ENCODE peak calls at places on chromosomes 7 and 10, in seven cellular contexts. One of them, this sample, is unnamed.
A peak's percentile ranks its signal among the peaks of the same experiment; 100 is the strongest.

GRCh38 chr10:74932648-74933047 is 106.2 kb downstream of the KAT6B start:
- DNase-seq in heart left ventricle: peak; percentile 83
- DNase-seq in adrenal gland: peak; percentile 77
- DNase-seq in esophagus squamous epithelium: no peak
- DNase-seq in RWPE2: no peak
- DNase-seq in kidney: no peak
- DNase-seq in CD4-positive, alpha-beta memory T cell: no peak
- DNase-seq in this sample: peak; percentile 65

GRCh38 chr10:92712016-92712889 is 22.5 kb downstream of the HHEX start:
- DNase-seq in heart left ventricle: no peak
- DNase-seq in adrenal gland: no peak
- DNase-seq in esophagus squamous epithelium: no peak
- DNase-seq in RWPE2: no peak
- DNase-seq in kidney: no peak
- DNase-seq in CD4-positive, alpha-beta memory T cell: no peak
- DNase-seq in this sample: no peak

GRCh38 chr10:23047201-23048050 is 48.0 kb upstream of the MSRB2 start:
- DNase-seq in heart left ventricle: no peak
- DNase-seq in adrenal gland: no peak
- DNase-seq in esophagus squamous epithelium: no peak
- DNase-seq in RWPE2: no peak
- DNase-seq in kidney: no peak
- DNase-seq in CD4-positive, alpha-beta memory T cell: no peak
- DNase-seq in this sample: no peak

GRCh38 chr7:47600199-47601118 is 18.5 kb upstream of the TNS3 start:
- DNase-seq in heart left ventricle: peak; percentile 40
- DNase-seq in adrenal gland: peak; percentile 74
- DNase-seq in esophagus squamous epithelium: no peak
- DNase-seq in RWPE2: no peak
- DNase-seq in kidney: no peak
- DNase-seq in CD4-positive, alpha-beta memory T cell: no peak
- DNase-seq in this sample: no peak

GRCh38 chr7:68911754-68912153 is 686.5 kb upstream of the AUTS2 start:
- DNase-seq in heart left ventricle: no peak
- DNase-seq in adrenal gland: no peak
- DNase-seq in esophagus squamous epithelium: no peak
- DNase-seq in RWPE2: no peak
- DNase-seq in kidney: no peak
- DNase-seq in CD4-positive, alpha-beta memory T cell: no peak
- DNase-seq in this sample: no peak

GRCh38 chr10:63421591-63421990 is 44.2 kb downstream of the JMJD1C start:
- DNase-seq in heart left ventricle: no peak
- DNase-seq in adrenal gland: no peak
- DNase-seq in esophagus squamous epithelium: no peak
- DNase-seq in RWPE2: no peak
- DNase-seq in kidney: no peak
- DNase-seq in CD4-positive, alpha-beta memory T cell: peak; percentile 30
- DNase-seq in this sample: no peak

GRCh38 chr10:109866995-109867635 is 56.2 kb downstream of the XPNPEP1 start:
- DNase-seq in heart left ventricle: no peak
- DNase-seq in adrenal gland: no peak
- DNase-seq in esophagus squamous epithelium: no peak
- DNase-seq in RWPE2: no peak
- DNase-seq in kidney: no peak
- DNase-seq in CD4-positive, alpha-beta memory T cell: no peak
- DNase-seq in this sample: peak; percentile 40

GRCh38 chr10:11539191-11539868 is 72.1 kb downstream of the USP6NL start:
- DNase-seq in heart left ventricle: no peak
- DNase-seq in adrenal gland: no peak
- DNase-seq in esophagus squamous epithelium: no peak
- DNase-seq in RWPE2: no peak
- DNase-seq in kidney: no peak
- DNase-seq in CD4-positive, alpha-beta memory T cell: no peak
- DNase-seq in this sample: no peak

GRCh38 chr10:78150756-78151155 is 117.1 kb downstream of the RPS24 start:
- DNase-seq in heart left ventricle: no peak
- DNase-seq in adrenal gland: no peak
- DNase-seq in esophagus squamous epithelium: no peak
- DNase-seq in RWPE2: no peak
- DNase-seq in kidney: no peak
- DNase-seq in CD4-positive, alpha-beta memory T cell: no peak
- DNase-seq in this sample: no peak

GRCh38 chr10:97888641-97889262 is 39.1 kb downstream of the GOLGA7B start:
- DNase-seq in heart left ventricle: no peak
- DNase-seq in adrenal gland: no peak
- DNase-seq in esophagus squamous epithelium: no peak
- DNase-seq in RWPE2: peak; percentile 94
- DNase-seq in kidney: peak; percentile 94
- DNase-seq in CD4-positive, alpha-beta memory T cell: no peak
- DNase-seq in this sample: no peak

GRCh38 chr10:113523628-113524027 is 29.2 kb upstream of the HABP2 start:
- DNase-seq in heart left ventricle: no peak
- DNase-seq in adrenal gland: no peak
- DNase-seq in esophagus squamous epithelium: no peak
- DNase-seq in RWPE2: no peak
- DNase-seq in kidney: no peak
- DNase-seq in CD4-positive, alpha-beta memory T cell: no peak
- DNase-seq in this sample: no peak

GRCh38 chr10:92891885-92892705 is 43.8 kb downstream of the EXOC6 start:
- DNase-seq in heart left ventricle: no peak
- DNase-seq in adrenal gland: peak; percentile 90
- DNase-seq in esophagus squamous epithelium: no peak
- DNase-seq in RWPE2: peak; percentile 98
- DNase-seq in kidney: peak; percentile 86
- DNase-seq in CD4-positive, alpha-beta memory T cell: no peak
- DNase-seq in this sample: no peak

GRCh38 chr10:109962247-109962646 is 38.9 kb upstream of the XPNPEP1 start:
- DNase-seq in heart left ventricle: no peak
- DNase-seq in adrenal gland: no peak
- DNase-seq in esophagus squamous epithelium: no peak
- DNase-seq in RWPE2: no peak
- DNase-seq in kidney: no peak
- DNase-seq in CD4-positive, alpha-beta memory T cell: no peak
- DNase-seq in this sample: no peak

GRCh38 chr10:49135575-49136313 is 1.9 kb upstream of the FAM170B start:
- DNase-seq in heart left ventricle: no peak
- DNase-seq in adrenal gland: no peak
- DNase-seq in esophagus squamous epithelium: no peak
- DNase-seq in RWPE2: no peak
- DNase-seq in kidney: no peak
- DNase-seq in CD4-positive, alpha-beta memory T cell: no peak
- DNase-seq in this sample: no peak

GRCh38 chr7:45252857-45253256 is 95.3 kb downstream of the RAMP3 start:
- DNase-seq in heart left ventricle: no peak
- DNase-seq in adrenal gland: no peak
- DNase-seq in esophagus squamous epithelium: no peak
- DNase-seq in RWPE2: no peak
- DNase-seq in kidney: no peak
- DNase-seq in CD4-positive, alpha-beta memory T cell: no peak
- DNase-seq in this sample: no peak

GRCh38 chr7:145212050-145212449 is 376.2 kb upstream of the TPK1 start:
- DNase-seq in heart left ventricle: no peak
- DNase-seq in adrenal gland: no peak
- DNase-seq in esophagus squamous epithelium: no peak
- DNase-seq in RWPE2: no peak
- DNase-seq in kidney: no peak
- DNase-seq in CD4-positive, alpha-beta memory T cell: no peak
- DNase-seq in this sample: no peak

GRCh38 chr10:58143944-58144343 is 123.8 kb downstream of the IPMK start:
- DNase-seq in heart left ventricle: no peak
- DNase-seq in adrenal gland: no peak
- DNase-seq in esophagus squamous epithelium: no peak
- DNase-seq in RWPE2: no peak
- DNase-seq in kidney: no peak
- DNase-seq in CD4-positive, alpha-beta memory T cell: no peak
- DNase-seq in this sample: no peak

GRCh38 chr7:57867884-57868701 is 418.1 kb downstream of the ZNF716 start:
- DNase-seq in heart left ventricle: peak; percentile 48
- DNase-seq in adrenal gland: no peak
- DNase-seq in esophagus squamous epithelium: no peak
- DNase-seq in RWPE2: peak; percentile 39
- DNase-seq in kidney: peak; percentile 53
- DNase-seq in CD4-positive, alpha-beta memory T cell: no peak
- DNase-seq in this sample: no peak

DNA sequence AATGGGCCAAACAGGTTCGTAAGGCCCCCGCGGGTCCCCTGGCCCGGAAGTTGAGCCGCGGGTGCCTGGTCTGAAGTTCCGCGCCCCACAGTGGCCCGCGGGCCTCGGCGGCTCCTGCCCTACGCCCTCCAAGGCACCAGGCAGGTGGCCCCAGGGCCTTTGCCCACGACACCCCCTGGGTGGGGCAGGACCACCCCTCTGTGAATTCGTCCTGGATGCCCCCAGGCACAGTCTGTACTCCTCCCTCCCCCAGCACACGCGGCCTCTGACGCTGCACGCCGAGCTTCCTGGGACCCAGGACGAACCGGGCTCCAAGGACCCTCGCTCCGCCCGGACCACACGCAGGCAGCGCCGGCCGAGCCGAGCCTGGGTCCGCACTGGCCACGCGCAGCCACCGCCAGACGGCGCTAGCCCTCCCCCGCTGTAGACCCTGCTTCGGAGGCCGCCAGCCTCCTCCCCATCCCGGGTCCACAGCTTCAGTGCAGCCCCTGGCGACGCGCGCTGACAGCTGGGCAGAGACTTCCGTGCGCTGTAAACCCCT is 810 bp upstream of the TCERG1L start:
- DNase-seq in heart left ventricle: no peak
- DNase-seq in adrenal gland: no peak
- DNase-seq in esophagus squamous epithelium: no peak
- DNase-seq in RWPE2: no peak
- DNase-seq in kidney: peak; percentile 74
- DNase-seq in CD4-positive, alpha-beta memory T cell: no peak
- DNase-seq in this sample: no peak
- H3K27ac ChIP-seq in heart left ventricle: no peak overlapping the region
- H3K27ac ChIP-seq in adrenal gland: no peak overlapping the region
- H3K27ac ChIP-seq in esophagus squamous epithelium: peak overlapping the region; percentile 54
- H3K27ac ChIP-seq in RWPE2: no peak overlapping the region
- H3K27ac ChIP-seq in kidney: no peak overlapping the region
- H3K27ac ChIP-seq in CD4-positive, alpha-beta memory T cell: no peak overlapping the region
- H3K27ac ChIP-seq in this sample: no peak overlapping the region

DNA sequence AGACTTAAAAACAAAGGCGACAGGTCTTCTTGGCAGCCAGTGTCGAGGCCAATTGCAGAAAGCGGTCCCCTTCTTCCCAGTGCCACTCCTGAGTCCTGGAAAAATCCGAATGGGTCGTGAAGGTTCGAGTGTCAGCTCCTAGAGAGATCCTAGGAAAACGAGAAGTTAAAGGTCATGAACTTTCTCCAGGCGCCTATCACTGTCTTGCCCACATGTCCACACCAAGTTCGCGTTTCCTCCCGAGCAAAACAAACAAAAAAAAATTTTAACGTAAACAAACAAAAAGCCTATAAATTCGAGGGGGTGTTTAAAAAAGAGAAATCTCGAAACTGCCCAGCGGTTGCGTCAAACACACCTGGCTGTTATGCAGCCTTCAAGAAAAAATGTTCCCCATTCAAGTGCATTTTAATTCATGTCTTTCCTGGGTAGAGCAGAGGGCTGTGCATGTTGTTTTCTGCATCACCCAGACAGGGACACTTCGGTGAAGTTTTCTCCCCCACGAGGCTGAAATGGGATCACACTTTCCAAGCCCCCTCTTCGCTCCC is 1.5 kb downstream of the ARHGAP21 start:
- DNase-seq in heart left ventricle: no peak
- DNase-seq in adrenal gland: no peak
- DNase-seq in esophagus squamous epithelium: no peak
- DNase-seq in RWPE2: no peak
- DNase-seq in kidney: no peak
- DNase-seq in CD4-positive, alpha-beta memory T cell: no peak
- DNase-seq in this sample: no peak
- H3K4me1 ChIP-seq in heart left ventricle: peaks cover 41% of the 10 kb centered on the region
- H3K4me1 ChIP-seq in adrenal gland: peaks cover 26% of the 10 kb centered on the region
- H3K4me1 ChIP-seq in esophagus squamous epithelium: no peaks in the 10 kb centered on the region
- H3K4me1 ChIP-seq in RWPE2: peaks cover 27% of the 10 kb centered on the region
- H3K4me1 ChIP-seq in kidney: peaks cover 20% of the 10 kb centered on the region
- H3K4me1 ChIP-seq in CD4-positive, alpha-beta memory T cell: peaks cover 24% of the 10 kb centered on the region
- H3K4me1 ChIP-seq in this sample: peaks cover 39% of the 10 kb centered on the region

GRCh38 chr10:71290806-71291205 is 28.3 kb upstream of the SLC29A3 start:
- DNase-seq in heart left ventricle: peak; percentile 46
- DNase-seq in adrenal gland: no peak
- DNase-seq in esophagus squamous epithelium: no peak
- DNase-seq in RWPE2: no peak
- DNase-seq in kidney: no peak
- DNase-seq in CD4-positive, alpha-beta memory T cell: no peak
- DNase-seq in this sample: no peak
- H3K36me3 ChIP-seq in heart left ventricle: peaks cover 22% of the 10 kb centered on the region
- H3K36me3 ChIP-seq in adrenal gland: peaks cover 45% of the 10 kb centered on the region
- H3K36me3 ChIP-seq in esophagus squamous epithelium: no peaks in the 10 kb centered on the region
- H3K36me3 ChIP-seq in RWPE2: no peaks in the 10 kb centered on the region
- H3K36me3 ChIP-seq in kidney: peaks cover 4% of the 10 kb centered on the region
- H3K36me3 ChIP-seq in CD4-positive, alpha-beta memory T cell: no peaks in the 10 kb centered on the region
- H3K36me3 ChIP-seq in this sample: peaks cover 51% of the 10 kb centered on the region

GRCh38 chr10:3755440-3756359 is 29.3 kb downstream of the KLF6 start:
- DNase-seq in heart left ventricle: no peak
- DNase-seq in adrenal gland: peak; percentile 72
- DNase-seq in esophagus squamous epithelium: no peak
- DNase-seq in RWPE2: no peak
- DNase-seq in kidney: no peak
- DNase-seq in CD4-positive, alpha-beta memory T cell: no peak
- DNase-seq in this sample: peak; percentile 79

GRCh38 chr10:3756360-3756740 is 28.7 kb downstream of the KLF6 start:
- DNase-seq in heart left ventricle: no peak
- DNase-seq in adrenal gland: no peak
- DNase-seq in esophagus squamous epithelium: no peak
- DNase-seq in RWPE2: no peak
- DNase-seq in kidney: no peak
- DNase-seq in CD4-positive, alpha-beta memory T cell: no peak
- DNase-seq in this sample: no peak

GRCh38 chr10:3757250-3757637 is 27.8 kb downstream of the KLF6 start:
- DNase-seq in heart left ventricle: no peak
- DNase-seq in adrenal gland: no peak
- DNase-seq in esophagus squamous epithelium: no peak
- DNase-seq in RWPE2: no peak
- DNase-seq in kidney: no peak
- DNase-seq in CD4-positive, alpha-beta memory T cell: peak; percentile 12
- DNase-seq in this sample: no peak

GRCh38 chr10:3757638-3758490 is 27.1 kb downstream of the KLF6 start:
- DNase-seq in heart left ventricle: no peak
- DNase-seq in adrenal gland: no peak
- DNase-seq in esophagus squamous epithelium: no peak
- DNase-seq in RWPE2: no peak
- DNase-seq in kidney: no peak
- DNase-seq in CD4-positive, alpha-beta memory T cell: peak; percentile 57
- DNase-seq in this sample: no peak

GRCh38 chr10:3754727-3755439 is 30.1 kb downstream of the KLF6 start:
- DNase-seq in heart left ventricle: no peak
- DNase-seq in adrenal gland: peak; percentile 79
- DNase-seq in esophagus squamous epithelium: no peak
- DNase-seq in RWPE2: peak; percentile 80
- DNase-seq in kidney: no peak
- DNase-seq in CD4-positive, alpha-beta memory T cell: no peak
- DNase-seq in this sample: peak; percentile 73
- H3K27ac ChIP-seq in heart left ventricle: peak overlapping the region; percentile 40
- H3K27ac ChIP-seq in adrenal gland: peak overlapping the region; percentile 9
- H3K27ac ChIP-seq in esophagus squamous epithelium: peak overlapping the region; percentile 78
- H3K27ac ChIP-seq in RWPE2: peak overlapping the region; percentile 92
- H3K27ac ChIP-seq in kidney: no peak overlapping the region
- H3K27ac ChIP-seq in CD4-positive, alpha-beta memory T cell: no peak overlapping the region
- H3K27ac ChIP-seq in this sample: peak overlapping the region; percentile 72